ENCODE peak calls at places on chromosomes 11 and 22, in ten cellular contexts. M is fibroblast of pulmonary artery; R is astrocyte of the spinal cord; E is GM06990; U is cardiac fibroblast; Q is adipocyte; Z is body of pancreas; A is CD8-positive, alpha-beta T cell; X is CD8-positive, alpha-beta memory T cell; D is aorta. K is an unnamed sample.

GRCh38 chr22:31838917-31839316 is 85.1 kb downstream of the DEPDC5 start:
- DNase-seq in M (no peak), R (no peak), E (no peak), U (no peak), Q (no peak), Z (no peak), A (no peak), X (no peak), D (no peak), K (no peak)

GRCh38 chr11:97544401-97544800 is 1154.6 kb downstream of the JRKL start:
- DNase-seq in M (peak), R (peak), E (no peak), U (peak), Q (no peak), Z (no peak), A (no peak), X (no peak), D (no peak), K (no peak)

GRCh38 chr11:2530131-2530854 is 85.5 kb downstream of the KCNQ1 start:
- DNase-seq in M (no peak), R (no peak), E (no peak), U (no peak), Q (no peak), Z (peak), A (no peak), X (no peak), D (peak), K (no peak)

GRCh38 chr22:45602824-45603301 is 68.8 kb upstream of the ATXN10 start:
- DNase-seq in M (peak), R (no peak), E (no peak), U (peak), Q (peak), Z (no peak), A (no peak), X (no peak), D (no peak), K (no peak)

GRCh38 chr22:46377566-46378498 is 42.3 kb downstream of the TRMU start:
- DNase-seq in M (no peak), R (no peak), E (peak), U (peak), Q (peak), Z (peak), A (no peak), X (no peak), D (no peak), K (no peak)

GRCh38 chr22:39148727-39149535 is 3.5 kb downstream of the CBX7 start:
- DNase-seq in M (no peak), R (no peak), E (peak), U (no peak), Q (peak), Z (peak), A (peak), X (peak), D (peak), K (no peak)

GRCh38 chr11:46003647-46004046 is 81.2 kb downstream of the LARGE2 start:
- DNase-seq in M (peak), R (peak), E (no peak), U (peak), Q (peak), Z (no peak), A (no peak), X (no peak), D (no peak), K (no peak)

GRCh38 chr11:76524919-76525318 is 80.1 kb downstream of the EMSY start:
- DNase-seq in M (peak), R (peak), E (no peak), U (peak), Q (peak), Z (peak), A (no peak), X (no peak), D (no peak), K (no peak)

GRCh38 chr22:47357086-47357485 is 594.6 kb downstream of the TBC1D22A start:
- DNase-seq in M (no peak), R (no peak), E (no peak), U (no peak), Q (no peak), Z (no peak), A (no peak), X (no peak), D (no peak), K (no peak)

GRCh38 chr11:65891180-65892136 is 985 bp downstream of the CCDC85B start:
- DNase-seq in M (peak), R (peak), E (peak), U (peak), Q (peak), Z (no peak), A (no peak), X (no peak), D (peak), K (no peak)

GRCh38 chr11:108870373-108871020 is 205.6 kb downstream of the DDX10 start:
- DNase-seq in M (peak), R (peak), E (no peak), U (peak), Q (peak), Z (no peak), A (no peak), X (no peak), D (no peak), K (no peak)

GRCh38 chr22:41939981-41940852 is 6.7 kb downstream of the CENPM start:
- DNase-seq in M (no peak), R (no peak), E (peak), U (no peak), Q (no peak), Z (no peak), A (peak), X (peak), D (peak), K (peak)
- H3K4me3 ChIP-seq in M (no peak), R (no peak), E (peak), U (no peak), Q (no peak), Z (no peak), A (no peak), X (peak), D (no peak), K (peak)

GRCh38 chr11:62125881-62126280 is 2.1 kb downstream of the INCENP start:
- DNase-seq in M (no peak), R (no peak), E (no peak), U (no peak), Q (no peak), Z (no peak), A (no peak), X (no peak), D (no peak), K (no peak)
- H3K4me3 ChIP-seq in M (no peak), R (no peak), E (no peak), U (no peak), Q (no peak), Z (no peak), A (no peak), X (no peak), D (no peak), K (no peak)

GRCh38 chr11:271316-271715 is 6.9 kb upstream of the NLRP6 start:
- DNase-seq in M (no peak), R (no peak), E (no peak), U (no peak), Q (no peak), Z (no peak), A (peak), X (no peak), D (no peak), K (no peak)
- H3K4me3 ChIP-seq in M (no peak), R (no peak), E (no peak), U (no peak), Q (no peak), Z (no peak), A (no peak), X (no peak), D (no peak), K (no peak)

DNA sequence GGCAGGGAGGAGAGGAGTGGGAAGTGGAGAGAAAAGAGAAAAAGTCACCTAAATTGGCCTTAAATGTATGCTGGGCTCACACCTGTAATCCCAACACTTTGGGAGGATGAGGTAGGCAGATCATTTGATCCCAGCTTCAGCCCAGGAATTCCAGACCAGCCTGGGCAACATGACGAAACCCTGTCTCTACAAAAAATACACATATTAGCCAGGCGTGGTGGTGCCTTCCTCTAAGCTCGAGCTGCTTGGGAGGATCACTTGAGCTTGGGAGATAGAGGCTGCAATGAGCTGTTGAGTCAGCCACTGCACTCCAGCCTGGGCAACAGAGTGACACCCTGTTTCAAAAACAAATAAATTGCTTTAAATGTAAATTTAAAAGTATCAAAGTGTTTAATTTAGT is 3.9 kb downstream of the CBL start:
- DNase-seq in M (no peak), R (no peak), E (no peak), U (peak), Q (no peak), Z (no peak), A (no peak), X (no peak), D (no peak), K (no peak)
- H3K4me3 ChIP-seq in M (no peak), R (no peak), E (no peak), U (no peak), Q (no peak), Z (no peak), A (no peak), X (no peak), D (no peak), K (no peak)

DNA sequence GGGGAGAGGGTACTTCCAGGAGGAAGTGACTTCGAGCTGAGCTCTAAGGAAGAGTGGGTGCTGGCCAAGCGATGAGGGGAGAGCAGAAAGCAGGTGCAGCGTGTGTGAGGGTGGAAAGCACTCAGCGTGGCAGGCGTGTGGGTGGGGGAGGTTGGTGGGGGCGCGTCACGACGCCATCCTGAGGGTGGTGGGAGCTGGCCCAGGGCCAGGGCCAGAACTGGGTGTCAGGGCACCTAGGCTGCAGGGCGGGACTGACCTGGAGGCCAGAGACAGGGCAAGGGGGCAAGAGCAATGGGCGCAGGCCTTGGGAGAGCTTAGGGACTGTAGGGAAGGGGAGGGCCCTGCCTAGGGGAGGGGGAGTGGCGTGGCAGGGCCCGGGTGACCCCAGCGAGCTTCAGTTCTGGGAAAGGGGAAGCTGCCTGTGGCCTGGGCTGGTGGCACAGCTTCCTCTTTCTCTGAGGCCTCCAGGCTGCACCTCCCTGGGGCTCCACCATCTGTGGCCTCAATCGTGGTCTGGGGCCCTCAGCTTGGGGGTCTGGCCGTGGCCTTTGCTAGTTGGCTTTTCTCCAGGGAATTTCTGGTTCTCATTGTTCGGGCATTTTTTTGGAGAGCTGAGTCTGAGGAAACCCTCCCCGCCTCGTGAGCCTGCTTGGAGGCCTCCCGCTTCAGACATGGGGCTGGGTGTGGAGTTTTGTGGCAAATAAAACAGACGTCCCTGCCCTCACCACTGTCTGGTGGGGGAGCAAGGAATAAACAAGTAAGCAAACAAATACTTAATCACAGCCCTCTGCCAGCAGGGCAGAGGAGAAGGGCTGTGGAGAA is 8.9 kb downstream of the RELT start:
- DNase-seq in M (no peak), R (no peak), E (peak), U (no peak), Q (peak), Z (no peak), A (no peak), X (no peak), D (peak), K (no peak)
- H3K4me3 ChIP-seq in M (no peak), R (no peak), E (peak), U (no peak), Q (no peak), Z (no peak), A (no peak), X (no peak), D (no peak), K (no peak)

GRCh38 chr11:18798941-18799469 is 7.4 kb upstream of the PTPN5 start:
- DNase-seq in M (peak), R (no peak), E (no peak), U (peak), Q (no peak), Z (no peak), A (no peak), X (no peak), D (no peak), K (no peak)

GRCh38 chr11:18802381-18803257 is 11.0 kb upstream of the PTPN5 start:
- DNase-seq in M (peak), R (peak), E (no peak), U (peak), Q (peak), Z (peak), A (no peak), X (peak), D (no peak), K (no peak)

GRCh38 chr11:18804621-18805020 is 13.0 kb upstream of the PTPN5 start:
- DNase-seq in M (no peak), R (no peak), E (no peak), U (no peak), Q (no peak), Z (no peak), A (no peak), X (no peak), D (no peak), K (no peak)
- H3K4me3 ChIP-seq in M (no peak), R (no peak), E (no peak), U (no peak), Q (no peak), Z (no peak), A (no peak), X (no peak), D (no peak), K (no peak)